ENCODE peak calls at places on chromosome 3, in nine cellular contexts. G is body of pancreas; K is GM12864; D is CD8-positive, alpha-beta memory T cell; W is dorsolateral prefrontal cortex; A is adrenal gland; E is BJ; R is ovary; Q is H7. N is an unnamed sample.

GRCh38 chr3:126466886-126467610 is 8.6 kb downstream of the ZXDC start:
- DNase-seq in G (no peak), K (no peak), D (no peak), W (no peak), A (peak), E (no peak), R (peak), Q (no peak), N (no peak)

GRCh38 chr3:124669470-124669869 is 60.8 kb upstream of the UMPS start:
- DNase-seq in G (no peak), K (no peak), D (no peak), W (no peak), A (no peak), E (peak), R (no peak), Q (no peak), N (no peak)

GRCh38 chr3:123370819-123371218 is 78.1 kb downstream of the ADCY5 start:
- DNase-seq in G (no peak), K (no peak), D (no peak), W (no peak), A (no peak), E (no peak), R (no peak), Q (no peak), N (no peak)

GRCh38 chr3:65995030-65995429 is 43.7 kb downstream of the MAGI1 start:
- DNase-seq in G (no peak), K (no peak), D (no peak), W (no peak), A (peak), E (peak), R (no peak), Q (no peak), N (no peak)

GRCh38 chr3:126352476-126353454 is 4.4 kb downstream of the KLF15 start:
- DNase-seq in G (peak), K (no peak), D (no peak), W (peak), A (peak), E (no peak), R (peak), Q (no peak), N (peak)

GRCh38 chr3:104437131-104437750 is 929.5 kb upstream of the ALCAM start:
- DNase-seq in G (no peak), K (no peak), D (no peak), W (no peak), A (no peak), E (no peak), R (no peak), Q (no peak), N (no peak)

GRCh38 chr3:66423791-66424190 is 77.0 kb downstream of the LRIG1 start:
- DNase-seq in G (no peak), K (no peak), D (no peak), W (no peak), A (no peak), E (no peak), R (no peak), Q (no peak), N (no peak)

GRCh38 chr3:46710671-46711295 is 6.9 kb downstream of the PRSS50 start:
- DNase-seq in G (no peak), K (no peak), D (no peak), W (no peak), A (peak), E (no peak), R (no peak), Q (peak), N (no peak)

GRCh38 chr3:88235102-88235501 is 85.3 kb downstream of the C3orf38 start:
- DNase-seq in G (no peak), K (no peak), D (no peak), W (no peak), A (no peak), E (no peak), R (no peak), Q (no peak), N (no peak)

GRCh38 chr3:60716573-60716972 is 534.7 kb downstream of the FHIT start:
- DNase-seq in G (no peak), K (no peak), D (no peak), W (no peak), A (no peak), E (no peak), R (no peak), Q (no peak), N (no peak)

GRCh38 chr3:17076940-17077605 is 192.3 kb downstream of the PLCL2 start:
- DNase-seq in G (no peak), K (no peak), D (no peak), W (no peak), A (no peak), E (no peak), R (no peak), Q (no peak), N (no peak)
- H3K4me3 ChIP-seq in G (no peak), K (no peak), D (no peak), W (no peak), A (no peak), E (no peak), R (no peak), Q (no peak), N (no peak)

DNA sequence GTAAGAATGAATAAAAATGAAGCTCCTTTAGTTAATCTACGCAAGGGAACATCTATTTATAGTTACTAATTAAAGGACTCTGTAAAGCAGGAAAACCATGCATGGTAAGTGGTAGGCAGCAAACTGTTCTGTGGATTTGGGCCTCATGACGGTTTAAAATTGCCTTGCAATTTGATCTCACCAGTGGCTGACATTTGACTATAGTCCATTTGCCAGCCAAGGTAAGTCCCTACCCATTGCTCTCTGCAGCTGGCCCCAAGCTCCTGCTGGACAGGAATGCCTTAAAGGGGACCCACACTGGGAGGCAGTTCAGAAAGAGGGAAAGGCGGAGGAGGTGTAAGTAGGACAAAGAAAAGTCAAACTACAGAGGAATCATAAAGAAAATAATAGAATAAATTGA is 203.3 kb downstream of the PLCL2 start:
- DNase-seq in G (no peak), K (no peak), D (no peak), W (no peak), A (no peak), E (no peak), R (no peak), Q (peak), N (no peak)
- H3K4me3 ChIP-seq in G (no peak), K (no peak), D (no peak), W (no peak), A (no peak), E (no peak), R (no peak), Q (no peak), N (no peak)

GRCh38 chr3:5133239-5133638 is 11.1 kb downstream of the ARL8B start:
- DNase-seq in G (no peak), K (no peak), D (no peak), W (no peak), A (no peak), E (no peak), R (no peak), Q (no peak), N (peak)
- H3K4me3 ChIP-seq in G (no peak), K (no peak), D (no peak), W (no peak), A (no peak), E (no peak), R (no peak), Q (no peak), N (no peak)

GRCh38 chr3:141455603-141456327 is 31.1 kb upstream of the RASA2 start:
- DNase-seq in G (no peak), K (no peak), D (no peak), W (no peak), A (no peak), E (no peak), R (no peak), Q (no peak), N (no peak)
- H3K4me3 ChIP-seq in G (no peak), K (no peak), D (no peak), W (no peak), A (no peak), E (peak), R (no peak), Q (no peak), N (no peak)